ENCODE peak calls at places on chromosomes 3 and 15, in nine cellular contexts. X is astrocyte of the spinal cord, M is stomach, K is AG10803, P is AG04449, S is pancreas, G is fibroblast of villous mesenchyme, R is endothelial cell of umbilical vein, V is coronary artery. C is an unnamed sample.

GRCh38 chr3:52354676-52355075 is 38.6 kb downstream of the DNAH1 start:
- DNase-seq in V (no peak), M (no peak), K (no peak), X (no peak), G (no peak), S (no peak), P (no peak), R (no peak), C (no peak)

GRCh38 chr15:99336794-99337193 is 85.5 kb downstream of the LRRC28 start:
- DNase-seq in P (no peak), R (no peak), S (no peak), K (no peak), X (no peak), M (no peak), V (no peak), G (no peak), C (no peak)

GRCh38 chr3:159881828-159882309 is 106.8 kb upstream of the IL12A start:
- DNase-seq in K (no peak), X (peak), M (no peak), P (no peak), G (no peak), S (no peak), V (no peak), R (peak), C (no peak)

GRCh38 chr3:42263354-42264346 is 2.3 kb downstream of the CCK start:
- DNase-seq in M (no peak), V (peak), K (no peak), P (no peak), G (no peak), X (no peak), S (no peak), R (no peak), C (no peak)

GRCh38 chr3:71052725-71053124 is 530.8 kb downstream of the FOXP1 start:
- DNase-seq in V (no peak), R (no peak), K (no peak), S (no peak), X (no peak), M (no peak), G (peak), P (no peak), C (no peak)

GRCh38 chr15:27082019-27082418 is 111.0 kb downstream of the GABRG3 start:
- DNase-seq in X (no peak), M (no peak), G (no peak), V (no peak), R (no peak), K (no peak), S (no peak), P (no peak), C (no peak)

GRCh38 chr3:142777927-142778326 is 54.1 kb downstream of the TRPC1 start:
- DNase-seq in K (no peak), P (no peak), V (no peak), M (no peak), S (no peak), X (no peak), R (no peak), G (no peak), C (no peak)

GRCh38 chr15:88454867-88455810 is 12.0 kb downstream of the MRPL46 start:
- DNase-seq in G (peak), S (peak), X (peak), M (peak), R (peak), P (peak), V (no peak), K (peak), C (peak)

GRCh38 chr15:74179983-74180688 is 6.6 kb downstream of the ISLR start:
- DNase-seq in K (peak), R (peak), P (no peak), V (no peak), S (no peak), G (peak), M (no peak), X (peak), C (no peak)

GRCh38 chr3:38649500-38650247 is at the start of gene SCN5A:
- DNase-seq in G (peak), R (peak), X (no peak), P (no peak), V (peak), S (peak), M (peak), K (no peak), C (peak)

GRCh38 chr3:95899494-95899893 is 914.9 kb upstream of the EPHA6 start:
- DNase-seq in R (peak), X (peak), P (peak), M (no peak), S (no peak), G (peak), K (peak), V (no peak), C (no peak)

GRCh38 chr15:45921376-45921775 is 286.5 kb downstream of the SQOR start:
- DNase-seq in G (no peak), P (no peak), M (peak), X (no peak), R (peak), S (peak), K (peak), V (no peak), C (no peak)

GRCh38 chr15:100189849-100190248 is 151.9 kb downstream of the ADAMTS17 start:
- DNase-seq in K (no peak), G (no peak), V (no peak), P (no peak), R (no peak), S (no peak), M (no peak), X (no peak), C (no peak)

DNA sequence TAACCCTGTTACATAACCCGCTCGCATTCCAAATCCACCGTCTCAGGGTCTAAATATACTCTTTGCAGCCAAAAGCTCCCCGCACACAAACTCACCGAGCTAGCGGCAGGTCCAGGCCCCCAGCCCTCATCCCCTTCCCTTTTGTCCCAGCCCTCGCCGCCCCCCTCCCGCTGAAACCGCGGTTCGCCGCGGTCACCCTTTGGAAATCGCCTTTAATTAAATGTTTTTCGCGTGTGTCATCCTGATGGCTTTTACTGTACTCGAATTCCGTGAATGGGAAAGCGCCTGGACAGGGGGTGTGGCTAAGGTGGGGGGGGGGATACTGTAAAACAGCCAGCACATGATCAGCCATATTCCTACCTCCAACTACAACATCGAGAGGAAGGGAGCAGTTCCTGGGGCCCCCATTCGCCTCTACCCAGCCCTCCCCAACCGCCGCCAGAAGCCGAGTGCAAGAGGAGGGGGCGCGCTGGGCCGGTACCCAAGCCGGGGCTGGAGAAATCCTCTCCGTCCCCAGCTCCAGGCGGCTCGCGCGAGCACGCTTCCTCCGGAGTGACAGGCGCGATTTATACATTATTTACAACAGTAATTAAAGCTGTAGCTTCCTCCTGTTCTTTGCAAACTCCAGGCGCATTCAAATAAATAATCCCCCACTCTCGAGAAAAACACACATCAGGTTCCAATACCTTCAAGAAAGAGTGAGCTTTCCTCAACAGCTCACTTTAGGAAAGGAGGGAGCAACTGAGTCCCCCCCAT is 1.7 kb downstream of the RORA start:
- DNase-seq in M (no peak), S (peak), X (peak), R (peak), G (peak), V (no peak), K (peak), P (peak), C (no peak)
- H3K4me3 ChIP-seq in M (peak), S (peak), X (peak), R (peak), G (peak), V (peak), K (peak), P (peak), C (no peak)

GRCh38 chr3:126389792-126390142 is 4.9 kb upstream of the CFAP100 start:
- DNase-seq in K (no peak), G (no peak), V (no peak), S (no peak), R (no peak), P (no peak), M (peak), X (no peak), C (no peak)

GRCh38 chr3:126392246-126392645 is 2.5 kb upstream of the CFAP100 start:
- DNase-seq in V (no peak), M (peak), X (no peak), G (no peak), S (no peak), P (no peak), K (no peak), R (no peak), C (no peak)

GRCh38 chr3:126390201-126390600 is 4.5 kb upstream of the CFAP100 start:
- DNase-seq in K (no peak), X (no peak), P (no peak), R (no peak), S (no peak), V (no peak), M (peak), G (no peak), C (no peak)

GRCh38 chr3:126390751-126391150 is 4.0 kb upstream of the CFAP100 start:
- DNase-seq in P (no peak), M (peak), X (no peak), S (no peak), K (no peak), G (no peak), V (no peak), R (no peak), C (no peak)

DNA sequence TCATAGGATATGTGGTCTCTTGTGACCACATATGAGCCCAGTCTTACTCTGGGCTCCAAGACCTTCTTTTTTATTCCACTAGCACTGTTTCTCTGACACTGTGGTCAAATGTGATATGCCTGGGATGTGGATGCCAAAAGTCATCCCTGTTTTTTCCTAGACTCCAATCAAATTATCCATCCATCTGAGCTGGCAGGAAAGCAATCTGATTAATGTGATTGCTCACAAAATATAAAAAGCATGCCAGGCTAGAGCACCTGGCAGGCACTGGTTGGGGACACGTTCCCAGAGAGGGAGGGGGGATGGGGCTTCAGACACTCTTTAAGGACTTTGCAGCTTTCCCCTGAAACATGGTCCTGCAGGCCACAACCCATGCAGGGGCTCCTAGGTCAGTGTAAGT is 3.1 kb upstream of the CFAP100 start:
- DNase-seq in R (no peak), K (no peak), S (no peak), P (no peak), V (no peak), M (peak), X (no peak), G (no peak), C (no peak)
- TF ChIP-seq CTCF in R (no peak), K (no peak), S (no peak), P (no peak), V (no peak), M (no peak), X (no peak), G (no peak), C (no peak)

GRCh38 chr3:73624363-73625123 is at the start of gene PDZRN3:
- DNase-seq in V (peak), S (peak), R (peak), P (no peak), M (peak), G (peak), X (peak), K (peak), C (no peak)

GRCh38 chr3:73623316-73623715 is 1.4 kb downstream of the PDZRN3 start:
- DNase-seq in S (no peak), G (no peak), K (no peak), V (no peak), R (no peak), M (no peak), X (no peak), P (no peak), C (no peak)

GRCh38 chr3:73621388-73621787 is 3.4 kb downstream of the PDZRN3 start:
- DNase-seq in S (no peak), X (no peak), G (peak), M (no peak), V (no peak), K (no peak), R (no peak), P (no peak), C (no peak)

GRCh38 chr3:73623996-73624362 is 762 bp downstream of the PDZRN3 start:
- DNase-seq in P (no peak), S (peak), M (peak), G (peak), R (no peak), V (no peak), K (peak), X (peak), C (no peak)

DNA sequence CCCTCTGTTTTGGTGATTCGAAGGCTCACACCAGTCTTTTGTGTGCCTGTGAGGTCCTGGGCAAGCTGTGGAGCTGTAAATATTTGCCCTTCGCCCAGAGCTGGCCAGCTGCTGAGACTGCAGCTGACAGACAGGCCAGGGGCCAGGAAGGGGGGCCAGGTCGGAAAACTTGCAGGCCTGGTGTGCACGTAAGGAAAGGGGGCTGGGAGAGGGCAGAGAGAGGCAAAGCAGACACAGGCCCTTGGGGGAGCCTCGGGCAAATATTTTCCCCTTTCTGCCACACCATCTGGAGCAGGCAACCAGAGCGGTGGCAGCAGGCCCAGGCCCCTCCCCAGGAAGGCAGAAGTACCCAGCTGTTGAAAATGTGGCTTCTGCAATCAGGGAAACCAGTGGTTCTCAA is 2.6 kb downstream of the PDZRN3 start:
- DNase-seq in R (no peak), P (no peak), G (peak), X (no peak), K (peak), S (peak), V (peak), M (peak), C (no peak)
- H3K4me3 ChIP-seq in R (no peak), P (peak), G (peak), X (peak), K (peak), S (no peak), V (peak), M (peak), C (no peak)

DNA sequence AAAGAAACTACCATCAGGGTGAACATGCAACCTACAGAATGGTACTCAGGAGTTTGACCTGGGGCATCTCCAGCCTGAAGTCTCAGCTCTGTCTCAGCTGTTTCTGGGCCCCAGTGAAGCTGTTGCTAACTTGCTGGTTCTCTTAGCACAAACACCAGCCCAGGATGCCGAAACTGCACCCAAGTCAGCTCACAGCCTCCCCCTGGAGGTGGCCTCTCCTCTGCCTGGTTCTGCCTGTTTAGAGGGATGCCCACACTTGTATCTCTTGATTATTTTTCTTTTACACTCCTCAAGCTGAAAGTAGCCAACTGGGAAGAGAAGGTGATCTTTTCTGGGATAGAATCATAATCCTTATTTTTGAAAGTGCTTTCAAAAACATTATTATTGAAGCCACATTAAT is 289.0 kb upstream of the RASGRP1 start:
- DNase-seq in S (no peak), V (no peak), R (no peak), P (no peak), G (peak), X (no peak), M (no peak), K (peak), C (peak)
- TF ChIP-seq CTCF in S (no peak), V (no peak), R (no peak), P (peak), G (peak), X (peak), M (no peak), K (peak), C (peak)

GRCh38 chr3:129971368-129972052 is 3.0 kb upstream of the TRH start:
- DNase-seq in R (no peak), V (no peak), K (no peak), G (no peak), M (no peak), X (no peak), P (no peak), S (no peak), C (no peak)
- H3K4me3 ChIP-seq in R (no peak), V (no peak), K (no peak), G (no peak), M (no peak), X (no peak), P (no peak), S (no peak), C (no peak)

GRCh38 chr3:124786491-124787241 is 56.4 kb downstream of the UMPS start:
- DNase-seq in X (peak), V (no peak), R (peak), P (no peak), S (no peak), M (no peak), K (peak), G (peak), C (no peak)
- TF ChIP-seq CTCF in X (peak), V (no peak), R (no peak), P (no peak), S (no peak), M (peak), K (peak), G (peak), C (no peak)

C was measured in GM12865.